ENCODE peak calls at places on chromosome 22, in five cellular contexts. One of them, this sample, is unnamed. For H3K36me3, the result is how much of the 10 kb centered on the place peaks cover.

GRCh38 chr22:43923191-43923590 is 414 bp upstream of the PNPLA3 start:
- DNase-seq in right lobe of liver: no peak
- DNase-seq in testis: no peak
- DNase-seq in body of pancreas: no peak
- DNase-seq in IMR-90: no peak
- DNase-seq in this sample: no peak

GRCh38 chr22:19019679-19020032 is 83.6 kb upstream of the PRODH start:
- DNase-seq in body of pancreas: no peak
- DNase-seq in right lobe of liver: no peak
- DNase-seq in testis: no peak
- DNase-seq in IMR-90: no peak
- DNase-seq in this sample: no peak

GRCh38 chr22:25172153-25172552 is 27.5 kb upstream of the CRYBB3 start:
- DNase-seq in IMR-90: no peak
- DNase-seq in testis: peak
- DNase-seq in right lobe of liver: no peak
- DNase-seq in body of pancreas: no peak
- DNase-seq in this sample: no peak

GRCh38 chr22:42562282-42562681 is 8.5 kb downstream of the SERHL2 start:
- DNase-seq in right lobe of liver: no peak
- DNase-seq in testis: peak
- DNase-seq in body of pancreas: no peak
- DNase-seq in IMR-90: no peak
- DNase-seq in this sample: no peak

GRCh38 chr22:39610246-39610645 is 39.7 kb downstream of the CACNA1I start:
- DNase-seq in body of pancreas: no peak
- DNase-seq in IMR-90: no peak
- DNase-seq in testis: no peak
- DNase-seq in right lobe of liver: no peak
- DNase-seq in this sample: no peak

GRCh38 chr22:39627865-39628562 is 57.5 kb downstream of the CACNA1I start:
- DNase-seq in body of pancreas: no peak
- DNase-seq in testis: no peak
- DNase-seq in IMR-90: no peak
- DNase-seq in right lobe of liver: no peak
- DNase-seq in this sample: no peak

GRCh38 chr22:19325296-19325950 is 33.9 kb upstream of the CLTCL1 start:
- DNase-seq in testis: no peak
- DNase-seq in IMR-90: peak
- DNase-seq in body of pancreas: no peak
- DNase-seq in right lobe of liver: no peak
- DNase-seq in this sample: no peak

GRCh38 chr22:26756675-26757293 is 99.4 kb downstream of the MIAT start:
- DNase-seq in testis: peak
- DNase-seq in body of pancreas: peak
- DNase-seq in IMR-90: peak
- DNase-seq in right lobe of liver: peak
- DNase-seq in this sample: peak

GRCh38 chr22:42022162-42022847 is 23.7 kb downstream of the WBP2NL start:
- DNase-seq in right lobe of liver: no peak
- DNase-seq in body of pancreas: no peak
- DNase-seq in testis: no peak
- DNase-seq in IMR-90: no peak
- DNase-seq in this sample: no peak

GRCh38 chr22:29031236-29031982 is 30.2 kb downstream of the C22orf31 start:
- DNase-seq in testis: peak
- DNase-seq in right lobe of liver: peak
- DNase-seq in body of pancreas: peak
- DNase-seq in IMR-90: peak
- DNase-seq in this sample: peak

GRCh38 chr22:20111689-20112622 is 3.9 kb upstream of the RANBP1 start:
- DNase-seq in IMR-90: no peak
- DNase-seq in body of pancreas: no peak
- DNase-seq in right lobe of liver: peak
- DNase-seq in testis: no peak
- DNase-seq in this sample: no peak

GRCh38 chr22:50676211-50676636 is 3.6 kb downstream of the SHANK3 start:
- DNase-seq in body of pancreas: no peak
- DNase-seq in testis: peak
- DNase-seq in right lobe of liver: no peak
- DNase-seq in IMR-90: no peak
- DNase-seq in this sample: no peak

GRCh38 chr22:49646876-49647275 is 180.8 kb downstream of the BRD1 start:
- DNase-seq in right lobe of liver: peak
- DNase-seq in IMR-90: no peak
- DNase-seq in testis: no peak
- DNase-seq in body of pancreas: no peak
- DNase-seq in this sample: no peak

GRCh38 chr22:20208713-20209310 is 58.0 kb upstream of the CCDC188 start:
- DNase-seq in body of pancreas: peak
- DNase-seq in testis: no peak
- DNase-seq in right lobe of liver: no peak
- DNase-seq in IMR-90: no peak
- DNase-seq in this sample: no peak

GRCh38 chr22:44545773-44546172 is 47.7 kb upstream of the RTL6 start:
- DNase-seq in right lobe of liver: no peak
- DNase-seq in testis: no peak
- DNase-seq in IMR-90: no peak
- DNase-seq in body of pancreas: no peak
- DNase-seq in this sample: no peak

GRCh38 chr22:47088480-47089145 is 326.2 kb downstream of the TBC1D22A start:
- DNase-seq in right lobe of liver: no peak
- DNase-seq in IMR-90: peak
- DNase-seq in body of pancreas: no peak
- DNase-seq in testis: no peak
- DNase-seq in this sample: no peak

GRCh38 chr22:43013355-43014061 is 1.4 kb downstream of the PACSIN2 start:
- DNase-seq in testis: no peak
- DNase-seq in body of pancreas: peak
- DNase-seq in IMR-90: no peak
- DNase-seq in right lobe of liver: no peak
- DNase-seq in this sample: no peak

GRCh38 chr22:50315289-50316113 is 8.1 kb upstream of the PLXNB2 start:
- DNase-seq in body of pancreas: no peak
- DNase-seq in IMR-90: no peak
- DNase-seq in right lobe of liver: no peak
- DNase-seq in testis: no peak
- DNase-seq in this sample: no peak

GRCh38 chr22:44947846-44948245 is 62.0 kb downstream of the PHF21B start:
- DNase-seq in IMR-90: no peak
- DNase-seq in testis: no peak
- DNase-seq in body of pancreas: no peak
- DNase-seq in right lobe of liver: no peak
- DNase-seq in this sample: no peak

GRCh38 chr22:20015971-20016733 is 471 bp downstream of the ARVCF start:
- DNase-seq in IMR-90: no peak
- DNase-seq in body of pancreas: peak
- DNase-seq in testis: peak
- DNase-seq in right lobe of liver: peak
- DNase-seq in this sample: peak

GRCh38 chr22:47201996-47202818 is 439.8 kb downstream of the TBC1D22A start:
- DNase-seq in body of pancreas: no peak
- DNase-seq in right lobe of liver: no peak
- DNase-seq in IMR-90: no peak
- DNase-seq in testis: peak
- DNase-seq in this sample: no peak

GRCh38 chr22:49291781-49292180 is 535.9 kb downstream of the BRD1 start:
- DNase-seq in testis: no peak
- DNase-seq in right lobe of liver: no peak
- DNase-seq in body of pancreas: no peak
- DNase-seq in IMR-90: no peak
- DNase-seq in this sample: no peak

GRCh38 chr22:36021649-36022048 is 7.0 kb downstream of the RBFOX2 start:
- DNase-seq in testis: no peak
- DNase-seq in right lobe of liver: no peak
- DNase-seq in body of pancreas: no peak
- DNase-seq in IMR-90: no peak
- DNase-seq in this sample: no peak

GRCh38 chr22:41782316-41782715 is 18.2 kb upstream of the CCDC134 start:
- DNase-seq in right lobe of liver: no peak
- DNase-seq in testis: no peak
- DNase-seq in IMR-90: no peak
- DNase-seq in body of pancreas: no peak
- DNase-seq in this sample: no peak

GRCh38 chr22:25942989-25943411 is 201.0 kb downstream of the MYO18B start:
- DNase-seq in body of pancreas: peak
- DNase-seq in testis: no peak
- DNase-seq in right lobe of liver: no peak
- DNase-seq in IMR-90: no peak
- DNase-seq in this sample: no peak

GRCh38 chr22:39524089-39524752 is 3.9 kb downstream of the ATF4 start:
- DNase-seq in body of pancreas: no peak
- DNase-seq in right lobe of liver: no peak
- DNase-seq in IMR-90: no peak
- DNase-seq in testis: no peak
- DNase-seq in this sample: no peak

GRCh38 chr22:49004484-49005399 is 822.9 kb downstream of the BRD1 start:
- DNase-seq in body of pancreas: peak
- DNase-seq in right lobe of liver: no peak
- DNase-seq in testis: no peak
- DNase-seq in IMR-90: no peak
- DNase-seq in this sample: no peak

GRCh38 chr22:12601870-12602779 is 2925.9 kb upstream of the OR11H1 start:
- DNase-seq in body of pancreas: no peak
- DNase-seq in IMR-90: no peak
- DNase-seq in testis: peak
- DNase-seq in right lobe of liver: no peak
- DNase-seq in this sample: no peak

GRCh38 chr22:40176921-40177737 is 596 bp upstream of the TNRC6B start:
- DNase-seq in right lobe of liver: peak
- DNase-seq in IMR-90: peak
- DNase-seq in body of pancreas: peak
- DNase-seq in testis: peak
- DNase-seq in this sample: peak

GRCh38 chr22:27212081-27212480 is 554.7 kb downstream of the MIAT start:
- DNase-seq in testis: no peak
- DNase-seq in right lobe of liver: no peak
- DNase-seq in IMR-90: no peak
- DNase-seq in body of pancreas: no peak
- DNase-seq in this sample: no peak

DNA sequence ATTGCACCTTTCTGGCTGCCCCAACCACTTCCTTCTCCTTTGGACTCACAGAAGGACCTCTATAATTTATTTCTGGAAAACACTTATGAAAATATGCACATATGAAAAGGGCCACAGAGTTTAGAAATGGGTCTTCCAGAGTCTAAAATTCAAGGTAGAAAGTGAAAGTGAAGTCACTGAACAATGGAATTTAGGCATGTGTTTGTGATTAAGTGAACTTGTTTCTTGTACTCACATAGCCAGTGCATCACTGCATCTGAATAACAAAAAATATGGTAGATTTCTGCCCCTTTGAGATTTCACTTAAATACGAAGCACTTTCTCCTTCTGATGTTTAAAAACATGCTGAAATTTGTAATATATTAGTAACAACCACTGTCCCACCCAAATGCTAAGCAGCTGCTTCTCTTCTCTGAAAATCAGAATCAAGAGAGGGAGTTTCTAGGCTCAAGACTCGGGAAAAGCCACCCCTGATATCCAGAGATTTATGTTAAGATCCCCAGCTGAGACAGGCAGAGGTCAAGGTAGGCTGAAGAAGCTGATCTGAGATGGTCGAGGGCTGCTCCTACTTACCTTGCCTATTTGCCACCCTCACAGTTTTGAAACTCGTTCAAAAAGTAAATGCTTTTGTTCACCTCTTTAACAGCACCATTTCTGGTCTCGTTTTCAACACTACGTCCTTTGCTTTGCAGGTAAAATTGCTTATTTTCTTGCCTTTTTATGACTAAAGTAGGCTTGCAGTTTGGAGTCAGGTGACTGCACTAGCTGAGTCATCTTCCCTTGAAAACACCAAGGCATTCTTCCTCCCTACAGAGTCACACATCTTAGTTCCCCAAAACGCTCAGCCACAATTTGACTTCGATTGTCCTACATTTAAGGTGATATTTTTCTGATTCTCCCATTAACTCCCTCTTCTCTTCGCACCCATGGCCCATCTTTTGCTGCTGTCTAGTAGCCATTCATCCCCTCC is at the start of gene XKR3:
- DNase-seq in body of pancreas: no peak
- DNase-seq in IMR-90: no peak
- DNase-seq in right lobe of liver: no peak
- DNase-seq in testis: no peak
- DNase-seq in this sample: no peak
- H3K4me3 ChIP-seq in body of pancreas: no peak
- H3K4me3 ChIP-seq in IMR-90: no peak
- H3K4me3 ChIP-seq in right lobe of liver: no peak
- H3K4me3 ChIP-seq in testis: no peak
- H3K4me3 ChIP-seq in this sample: no peak

DNA sequence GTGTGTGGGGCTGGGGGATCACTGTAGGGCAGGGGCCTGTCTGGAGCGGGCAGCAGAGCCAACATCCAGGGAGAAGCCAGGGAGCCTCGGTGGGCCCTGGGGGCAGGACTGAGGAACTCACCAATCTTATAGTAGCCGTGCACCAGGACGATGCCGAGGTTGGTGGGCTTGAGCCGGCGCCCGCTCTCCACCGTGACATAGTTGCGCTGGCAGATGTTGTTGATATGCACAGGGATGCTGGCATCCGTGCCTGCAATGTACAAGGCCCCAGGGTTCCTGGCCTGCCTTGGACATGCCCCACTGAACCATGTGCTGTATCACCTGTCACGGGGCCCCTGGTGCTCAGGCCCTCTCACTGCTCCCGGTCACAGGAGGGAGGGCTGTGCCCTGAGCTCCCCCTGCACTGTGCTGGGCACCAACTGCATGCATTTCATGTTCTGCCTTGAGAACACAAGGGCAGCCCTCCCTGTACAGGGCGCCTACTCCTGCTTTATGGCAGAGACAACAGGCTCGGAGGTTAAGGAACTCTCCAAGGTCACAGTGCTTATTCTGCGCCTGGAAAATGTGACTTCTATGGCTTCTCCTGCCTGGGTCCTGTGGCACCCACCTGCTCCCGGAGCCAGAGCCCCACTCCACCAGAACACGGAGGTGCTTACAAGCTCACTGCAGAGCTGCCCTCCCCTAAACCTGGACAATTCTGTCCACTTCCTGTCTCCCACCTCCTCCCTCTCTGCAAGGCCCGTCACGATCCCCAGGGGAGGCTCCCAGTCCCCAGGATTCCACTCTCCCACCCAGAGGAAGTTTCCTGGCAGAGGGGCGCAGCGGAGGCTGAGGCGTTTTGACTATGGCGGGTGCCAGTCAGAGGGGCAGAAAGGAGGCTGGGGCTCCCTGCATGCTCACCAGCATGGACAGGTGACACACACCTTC is 7.8 kb upstream of the PPM1F start:
- DNase-seq in right lobe of liver: no peak
- DNase-seq in body of pancreas: no peak
- DNase-seq in testis: no peak
- DNase-seq in IMR-90: no peak
- DNase-seq in this sample: no peak
- H3K36me3 ChIP-seq in right lobe of liver: under half
- H3K36me3 ChIP-seq in body of pancreas: under half
- H3K36me3 ChIP-seq in testis: under half
- H3K36me3 ChIP-seq in IMR-90: half or more
- H3K36me3 ChIP-seq in this sample: under half

GRCh38 chr22:38347181-38347943 is 30.1 kb upstream of the CSNK1E start:
- DNase-seq in body of pancreas: no peak
- DNase-seq in testis: no peak
- DNase-seq in IMR-90: no peak
- DNase-seq in right lobe of liver: no peak
- DNase-seq in this sample: peak
- TF ChIP-seq POLR2A in body of pancreas: no peak
- TF ChIP-seq POLR2A in testis: no peak
- TF ChIP-seq POLR2A in IMR-90: no peak
- TF ChIP-seq POLR2A in right lobe of liver: no peak
- TF ChIP-seq POLR2A in this sample: no peak

GRCh38 chr22:23072035-23072910 is 2.0 kb downstream of the GNAZ start:
- DNase-seq in testis: no peak
- DNase-seq in IMR-90: peak
- DNase-seq in right lobe of liver: peak
- DNase-seq in body of pancreas: no peak
- DNase-seq in this sample: no peak
- H3K4me3 ChIP-seq in testis: no peak
- H3K4me3 ChIP-seq in IMR-90: no peak
- H3K4me3 ChIP-seq in right lobe of liver: no peak
- H3K4me3 ChIP-seq in body of pancreas: no peak
- H3K4me3 ChIP-seq in this sample: no peak